ENCODE peak calls at places on chromosome 4, in ten cellular contexts. L is right lobe of liver, T is osteoblast, P is K562, E is vagina, U is cardiac fibroblast, B is skeletal muscle cell, J is brain microvascular endothelial cell, Z is thyroid gland, X is thoracic aorta. S is an unnamed sample.
A peak's percentile ranks its signal among the peaks of the same experiment; 100 is the strongest.

GRCh38 chr4:26459054-26459755 is 31.1 kb downstream of the CCKAR start:
- DNase-seq in T (peak; percentile 78), E (peak; percentile 19), X (no peak), B (peak; percentile 46), U (peak; percentile 83), J (no peak), L (no peak), Z (no peak), P (peak; percentile 53), S (peak; percentile 51)

GRCh38 chr4:56260320-56260719 is 127.0 kb downstream of the AASDH start:
- DNase-seq in L (no peak), U (no peak), X (no peak), E (no peak), Z (no peak), J (no peak), P (no peak), T (no peak), B (no peak), S (no peak)

GRCh38 chr4:180465364-180465763 is 1777.8 kb upstream of the TENM3 start:
- DNase-seq in E (no peak), J (no peak), Z (no peak), U (no peak), L (no peak), T (no peak), B (no peak), X (no peak), P (no peak), S (no peak)

GRCh38 chr4:112145820-112146813 is 863 bp downstream of the FAM241A start:
- DNase-seq in L (peak; percentile 48), J (peak; percentile 28), X (no peak), P (peak; percentile 67), E (no peak), B (no peak), T (peak; percentile 92), U (peak; percentile 42), Z (peak; percentile 57), S (no peak)

GRCh38 chr4:182643801-182644311 is 273.3 kb downstream of the DCTD start:
- DNase-seq in Z (no peak), U (peak; percentile 82), T (peak; percentile 39), X (no peak), E (no peak), P (no peak), J (peak; percentile 81), B (peak; percentile 58), L (no peak), S (no peak)

GRCh38 chr4:90904018-90904417 is 776.8 kb downstream of the CCSER1 start:
- DNase-seq in J (no peak), T (no peak), X (no peak), P (no peak), B (no peak), Z (no peak), U (no peak), L (no peak), E (no peak), S (no peak)

GRCh38 chr4:40238700-40239548 is 42.1 kb downstream of the RHOH start:
- DNase-seq in P (peak; percentile 97), B (no peak), U (no peak), X (no peak), E (no peak), T (no peak), Z (no peak), L (no peak), J (no peak), S (no peak)

GRCh38 chr4:650461-650860 is 23.6 kb downstream of the ATP5ME start:
- DNase-seq in J (no peak), P (no peak), Z (no peak), B (no peak), E (no peak), X (no peak), U (no peak), T (peak; percentile 37), L (peak; percentile 14), S (no peak)

GRCh38 chr4:57220734-57221133 is 110.5 kb upstream of the IGFBP7 start:
- DNase-seq in E (no peak), X (no peak), Z (no peak), P (no peak), L (no peak), B (no peak), T (no peak), U (no peak), J (no peak), S (no peak)

GRCh38 chr4:1862055-1862911 is 6.3 kb upstream of the LETM1 start:
- DNase-seq in E (no peak), T (peak; percentile 63), B (no peak), L (no peak), U (no peak), Z (no peak), J (no peak), X (no peak), P (no peak), S (no peak)

DNA sequence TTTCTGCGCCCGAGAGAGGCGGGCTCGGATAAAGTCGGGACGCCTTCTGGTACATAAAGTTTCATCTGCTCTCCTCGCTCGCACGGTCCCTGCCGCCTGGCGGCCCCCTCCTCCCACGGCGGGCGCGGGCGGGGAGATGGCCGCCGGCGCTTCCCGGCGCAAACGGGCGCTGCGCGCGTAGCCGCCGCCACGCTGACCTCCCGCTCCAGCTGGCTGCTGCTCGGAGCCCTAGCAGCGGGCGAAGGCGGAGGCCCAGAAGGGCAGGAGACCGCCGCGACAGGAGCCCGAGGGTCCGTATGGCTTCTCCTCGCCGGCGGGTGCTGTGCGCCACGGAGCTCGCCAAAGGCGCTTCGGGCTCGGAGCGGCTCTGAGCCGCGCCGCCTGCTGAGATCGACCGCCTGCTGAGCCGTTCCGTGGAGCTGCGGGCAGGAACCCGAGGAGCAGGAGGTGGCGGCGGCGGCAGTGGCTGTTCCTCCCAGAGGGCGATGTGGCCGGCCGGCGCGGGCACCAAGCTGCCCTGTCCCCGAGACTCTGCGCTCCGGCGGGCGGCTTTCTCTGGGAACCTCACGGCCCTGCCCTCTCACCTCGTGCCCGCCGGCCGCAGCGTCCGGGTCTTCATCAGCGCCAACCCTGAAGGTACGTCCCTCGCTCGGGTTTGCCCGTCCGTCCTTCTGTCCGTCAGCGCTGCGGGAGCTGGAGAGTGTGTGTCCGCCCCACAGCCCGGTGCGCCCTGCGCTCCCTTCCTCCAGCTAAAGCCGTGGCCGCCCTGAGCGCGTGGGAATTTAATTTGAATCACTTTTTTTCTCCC is at the start of gene NWD2:
- DNase-seq in U (peak; percentile 5), B (no peak), E (no peak), X (no peak), T (peak; percentile 80), Z (peak; percentile 34), P (no peak), L (peak; percentile 23), J (no peak), S (no peak)
- H3K4me3 ChIP-seq in U (no peak within 1 kb of the TSS), B (no peak within 1 kb of the TSS), E (peak within 1 kb of the TSS; percentile 18), X (no peak within 1 kb of the TSS), T (no peak within 1 kb of the TSS), Z (no peak within 1 kb of the TSS), P (no peak within 1 kb of the TSS), L (peak within 1 kb of the TSS; percentile 26), J (no peak within 1 kb of the TSS), S (no peak within 1 kb of the TSS)

GRCh38 chr4:78720151-78720726 is 55.9 kb upstream of the BMP2K start:
- DNase-seq in E (no peak), B (no peak), Z (no peak), X (no peak), J (no peak), T (peak; percentile 22), P (peak; percentile 69), L (no peak), U (no peak), S (no peak)

GRCh38 chr4:78722880-78723279 is 53.3 kb upstream of the BMP2K start:
- DNase-seq in Z (no peak), E (no peak), B (no peak), X (no peak), P (no peak), L (no peak), J (no peak), T (no peak), U (no peak), S (no peak)

GRCh38 chr4:78721739-78722138 is 54.4 kb upstream of the BMP2K start:
- DNase-seq in T (no peak), L (no peak), E (no peak), Z (no peak), J (no peak), U (no peak), P (no peak), X (no peak), B (no peak), S (no peak)

GRCh38 chr4:78722320-78722719 is 53.8 kb upstream of the BMP2K start:
- DNase-seq in L (no peak), X (no peak), P (no peak), J (no peak), U (no peak), T (no peak), B (no peak), Z (no peak), E (no peak), S (no peak)

DNA sequence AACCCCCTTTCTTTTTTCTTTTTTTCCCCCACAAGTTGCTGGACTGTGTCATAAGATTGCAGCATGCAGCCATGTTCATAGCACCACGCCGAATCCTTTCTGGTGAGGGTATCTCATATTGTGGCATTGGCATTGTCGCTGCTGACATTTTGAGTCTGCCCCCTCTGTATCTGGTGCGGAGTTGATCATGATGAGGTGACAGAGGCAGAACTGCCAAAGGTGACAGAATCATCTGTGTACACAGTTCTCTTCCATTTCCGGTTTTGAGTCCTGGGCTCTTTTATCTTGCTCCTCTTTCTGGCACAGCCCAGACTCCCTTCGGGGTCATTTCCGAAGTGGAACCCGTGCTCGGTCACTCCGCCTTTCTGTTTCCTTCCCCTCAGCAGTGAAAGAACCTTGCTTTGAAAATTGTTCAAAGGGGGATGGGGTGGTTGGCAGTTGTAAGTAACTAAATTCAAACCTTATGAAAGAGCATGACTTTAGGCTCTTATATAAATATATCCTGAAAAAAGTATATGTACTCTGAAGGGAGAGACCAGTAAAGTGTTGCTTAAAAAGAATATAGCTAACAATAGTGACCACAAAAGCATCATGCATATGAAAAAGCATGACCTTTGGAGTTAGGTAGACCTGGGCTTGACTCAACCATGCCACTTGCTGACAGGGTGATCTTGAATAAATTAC is 55.0 kb upstream of the BMP2K start:
- DNase-seq in L (peak; percentile 26), E (no peak), T (no peak), Z (peak; percentile 10), U (no peak), J (no peak), P (peak; percentile 93), B (no peak), X (no peak), S (no peak)
- H3K4me3 ChIP-seq in L (no peak overlapping the region), E (no peak overlapping the region), T (no peak overlapping the region), Z (no peak overlapping the region), U (no peak overlapping the region), J (no peak overlapping the region), P (peak overlapping the region; percentile 18), B (no peak overlapping the region), X (no peak overlapping the region), S (no peak overlapping the region)

GRCh38 chr4:20255823-20256222 is 4.1 kb downstream of the SLIT2 start:
- DNase-seq in Z (no peak), T (peak; percentile 77), U (no peak), X (no peak), B (no peak), J (no peak), E (no peak), P (no peak), L (no peak), S (no peak)
- H3K4me3 ChIP-seq in Z (peak overlapping the region; percentile 3), T (peak overlapping the region; percentile 91), U (peak overlapping the region; percentile 13), X (peak overlapping the region; percentile 95), B (peak overlapping the region; percentile 2), J (no peak overlapping the region), E (peak overlapping the region; percentile 62), P (no peak overlapping the region), L (no peak overlapping the region), S (peak overlapping the region; percentile 94)

DNA sequence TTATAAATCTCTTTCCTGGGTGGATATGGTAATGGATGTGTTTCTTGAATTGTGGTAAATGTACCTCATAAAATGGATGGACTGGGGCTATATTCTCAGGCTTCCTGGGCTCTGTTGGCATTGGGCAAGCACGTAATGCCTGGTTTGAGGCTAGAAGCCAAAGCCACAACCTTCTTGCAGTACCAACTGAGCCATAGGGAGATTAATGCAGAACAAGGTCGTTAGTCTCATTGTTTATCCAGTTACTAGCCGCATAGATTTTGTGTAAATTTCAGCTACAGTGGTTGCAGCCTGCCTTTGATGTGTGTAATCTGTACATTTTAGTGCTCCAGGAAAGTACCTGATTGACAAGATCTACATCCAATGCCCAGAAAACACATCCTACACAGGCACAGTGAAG is 7.2 kb upstream of the LEF1 start:
- DNase-seq in P (no peak), Z (no peak), U (no peak), L (no peak), B (no peak), X (no peak), J (no peak), T (no peak), E (no peak), S (no peak)
- H3K4me3 ChIP-seq in P (no peak overlapping the region), Z (no peak overlapping the region), U (no peak overlapping the region), L (no peak overlapping the region), B (no peak overlapping the region), X (no peak overlapping the region), J (no peak overlapping the region), T (no peak overlapping the region), E (no peak overlapping the region), S (no peak overlapping the region)

S was measured in HFF-Myc.